ENCODE peak calls at places on chromosomes 1 and 21, in four cellular contexts. L is PC-9, W is HFF-Myc, N is esophagus squamous epithelium. X is an unnamed sample.
A peak's percentile ranks its signal among the peaks of the same experiment; 100 is the strongest.

GRCh38 chr1:192749349-192749748 is 59.5 kb upstream of the RGS2 start:
- DNase-seq in L (no peak), W (no peak), N (no peak), X (no peak)

GRCh38 chr1:222009105-222009730 is 267.3 kb upstream of the DUSP10 start:
- DNase-seq in L (no peak), W (no peak), N (no peak), X (peak; percentile 35)

GRCh38 chr1:101526813-101527212 is 290.0 kb downstream of the S1PR1 start:
- DNase-seq in L (no peak), W (no peak), N (no peak), X (no peak)

GRCh38 chr1:72891976-72892375 is 609.6 kb upstream of the NEGR1 start:
- DNase-seq in L (no peak), W (no peak), N (no peak), X (no peak)

GRCh38 chr1:235130766-235131270 is 2.2 kb upstream of the TOMM20 start:
- DNase-seq in L (no peak), W (no peak), N (no peak), X (no peak)

GRCh38 chr1:237394263-237394662 is 352.3 kb downstream of the RYR2 start:
- DNase-seq in L (no peak), W (no peak), N (no peak), X (no peak)

GRCh38 chr1:92184632-92185031 is 33.1 kb upstream of the C1orf146 start:
- DNase-seq in L (no peak), W (no peak), N (no peak), X (peak; percentile 83)

GRCh38 chr21:34965200-34966174 is 83.6 kb downstream of the RUNX1 start:
- DNase-seq in L (peak; percentile 64), W (no peak), N (no peak), X (peak; percentile 52)

GRCh38 chr1:57850572-57850971 is 426.7 kb upstream of the DAB1 start:
- DNase-seq in L (no peak), W (no peak), N (no peak), X (no peak)

GRCh38 chr1:59692591-59692990 is 122.2 kb upstream of the HOOK1 start:
- DNase-seq in L (no peak), W (peak; percentile 95), N (no peak), X (peak; percentile 88)

GRCh38 chr1:36438715-36439114 is 11.5 kb downstream of the OSCP1 start:
- DNase-seq in L (no peak), W (no peak), N (no peak), X (no peak)

GRCh38 chr1:97396463-97396862 is 524.4 kb downstream of the DPYD start:
- DNase-seq in L (no peak), W (no peak), N (no peak), X (peak; percentile 32)

GRCh38 chr1:119275145-119275929 is 93.2 kb upstream of the HAO2 start:
- DNase-seq in L (peak; percentile 59), W (peak; percentile 80), N (no peak), X (peak; percentile 68)

GRCh38 chr1:178267646-178268094 is 173.8 kb downstream of the RASAL2 start:
- DNase-seq in L (peak; percentile 90), W (no peak), N (no peak), X (peak; percentile 39)

GRCh38 chr1:43835141-43836021 is 98.2 kb upstream of the ARTN start:
- DNase-seq in L (peak; percentile 86), W (peak; percentile 84), N (no peak), X (peak; percentile 96)

GRCh38 chr1:179337343-179337742 is 28.4 kb upstream of the AXDND1 start:
- DNase-seq in L (no peak), W (no peak), N (no peak), X (no peak)

GRCh38 chr21:41361053-41361785 is 608 bp upstream of the MX2 start:
- DNase-seq in L (no peak), W (no peak), N (no peak), X (no peak)

GRCh38 chr1:59020151-59020997 is 236.5 kb upstream of the JUN start:
- DNase-seq in L (peak; percentile 49), W (no peak), N (no peak), X (peak; percentile 86)

GRCh38 chr1:40383488-40384412 is 10.2 kb downstream of the SMAP2 start:
- DNase-seq in L (no peak), W (no peak), N (no peak), X (peak; percentile 41)

GRCh38 chr1:211469938-211470529 is 21.9 kb downstream of the RD3 start:
- DNase-seq in L (no peak), W (peak; percentile 31), N (no peak), X (peak; percentile 72)

GRCh38 chr1:229709620-229710019 is 83.6 kb downstream of the URB2 start:
- DNase-seq in L (no peak), W (no peak), N (no peak), X (no peak)

GRCh38 chr1:3740038-3740437 is 12.2 kb upstream of the CCDC27 start:
- DNase-seq in L (no peak), W (no peak), N (no peak), X (no peak)

GRCh38 chr1:84709175-84709574 is 18.9 kb upstream of the SSX2IP start:
- DNase-seq in L (no peak), W (no peak), N (no peak), X (no peak)

GRCh38 chr1:9942399-9942938 is 722 bp downstream of the LZIC start:
- DNase-seq in L (peak; percentile 32), W (peak; percentile 33), N (no peak), X (peak; percentile 68)

GRCh38 chr1:218476385-218476784 is 131.2 kb downstream of the TGFB2 start:
- DNase-seq in L (peak; percentile 83), W (no peak), N (no peak), X (peak; percentile 86)

GRCh38 chr1:19009882-19010321 is 53.4 kb upstream of the IFFO2 start:
- DNase-seq in L (peak; percentile 93), W (peak; percentile 72), N (no peak), X (peak; percentile 81)

GRCh38 chr1:51666463-51666862 is 49.6 kb downstream of the OSBPL9 start:
- DNase-seq in L (no peak), W (no peak), N (no peak), X (peak; percentile 76)

GRCh38 chr1:67683306-67683705 is 1.7 kb upstream of the GADD45A start:
- DNase-seq in L (peak; percentile 77), W (no peak), N (no peak), X (peak; percentile 75)

GRCh38 chr1:71106658-71107322 is 26.0 kb upstream of the ZRANB2 start:
- DNase-seq in L (no peak), W (no peak), N (no peak), X (peak; percentile 7)

GRCh38 chr1:3630914-3631313 is 6.1 kb downstream of the TPRG1L start:
- DNase-seq in L (no peak), W (no peak), N (no peak), X (no peak)

GRCh38 chr1:151862604-151863003 is 9.1 kb upstream of the THEM5 start:
- DNase-seq in L (no peak), W (no peak), N (no peak), X (no peak)

GRCh38 chr1:3494321-3495308 is 40.1 kb downstream of the ARHGEF16 start:
- DNase-seq in L (no peak), W (no peak), N (no peak), X (no peak)

GRCh38 chr1:162193201-162193600 is 123.7 kb downstream of the NOS1AP start:
- DNase-seq in L (no peak), W (no peak), N (no peak), X (no peak)

GRCh38 chr1:24862775-24863483 is 67.1 kb downstream of the RUNX3 start:
- DNase-seq in L (no peak), W (no peak), N (no peak), X (no peak)

DNA sequence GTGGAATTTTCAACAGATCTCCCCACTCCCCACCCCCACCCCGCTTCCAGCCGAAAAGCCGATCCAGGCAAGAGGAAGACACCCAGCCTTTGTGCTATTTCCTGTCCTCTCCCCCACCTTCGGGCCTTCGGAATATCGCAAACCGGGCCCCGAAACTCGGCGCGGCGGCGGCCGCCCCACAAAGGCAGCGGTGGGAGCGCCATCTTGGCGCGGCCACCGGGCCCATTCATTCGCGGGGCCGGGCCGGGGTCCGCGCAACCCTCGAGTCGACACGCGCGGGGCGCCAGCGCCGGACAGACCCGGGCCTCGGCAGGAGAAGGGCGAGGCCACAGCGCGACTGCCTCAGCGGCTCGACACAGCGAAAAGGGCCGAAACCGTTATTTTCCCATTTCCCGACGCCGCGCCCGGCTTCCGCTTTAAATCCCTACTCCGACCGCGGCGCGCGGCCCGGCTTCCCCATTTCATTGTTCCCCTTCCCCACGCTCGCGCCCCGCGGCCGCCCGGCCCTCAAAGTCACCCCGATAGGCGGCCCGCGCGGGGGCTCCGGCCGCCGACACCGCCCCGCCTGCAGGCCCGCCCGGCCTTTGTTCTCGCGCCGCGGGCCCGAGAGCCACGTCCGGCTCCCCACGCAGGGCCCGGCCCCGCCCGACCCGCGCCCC is 911 bp downstream of the GNB1 start:
- DNase-seq in L (no peak), W (no peak), N (no peak), X (no peak)
- TF ChIP-seq CTCF in L (no peak), W (no peak), N (no peak), X (no peak)

GRCh38 chr21:45974073-45975016 is 7.2 kb upstream of the COL6A1 start:
- DNase-seq in L (no peak), W (peak; percentile 75), N (no peak), X (peak; percentile 89)
- H3K4me3 ChIP-seq in L (no peak overlapping the region), W (peak overlapping the region; percentile 44), N (peak overlapping the region; percentile 64), X (peak overlapping the region; percentile 29)

GRCh38 chr1:8790987-8791386 is 26.5 kb downstream of the RERE start:
- DNase-seq in L (no peak), W (no peak), N (no peak), X (no peak)

GRCh38 chr1:8796812-8797211 is 20.6 kb downstream of the RERE start:
- DNase-seq in L (no peak), W (no peak), N (no peak), X (no peak)

GRCh38 chr1:8797230-8797629 is 20.2 kb downstream of the RERE start:
- DNase-seq in L (no peak), W (no peak), N (no peak), X (no peak)

GRCh38 chr1:8791819-8792218 is 25.6 kb downstream of the RERE start:
- DNase-seq in L (no peak), W (no peak), N (no peak), X (no peak)

GRCh38 chr1:8794605-8795004 is 22.8 kb downstream of the RERE start:
- DNase-seq in L (no peak), W (no peak), N (no peak), X (no peak)
- TF ChIP-seq CTCF in L (no peak), W (no peak), N (no peak), X (no peak)

DNA sequence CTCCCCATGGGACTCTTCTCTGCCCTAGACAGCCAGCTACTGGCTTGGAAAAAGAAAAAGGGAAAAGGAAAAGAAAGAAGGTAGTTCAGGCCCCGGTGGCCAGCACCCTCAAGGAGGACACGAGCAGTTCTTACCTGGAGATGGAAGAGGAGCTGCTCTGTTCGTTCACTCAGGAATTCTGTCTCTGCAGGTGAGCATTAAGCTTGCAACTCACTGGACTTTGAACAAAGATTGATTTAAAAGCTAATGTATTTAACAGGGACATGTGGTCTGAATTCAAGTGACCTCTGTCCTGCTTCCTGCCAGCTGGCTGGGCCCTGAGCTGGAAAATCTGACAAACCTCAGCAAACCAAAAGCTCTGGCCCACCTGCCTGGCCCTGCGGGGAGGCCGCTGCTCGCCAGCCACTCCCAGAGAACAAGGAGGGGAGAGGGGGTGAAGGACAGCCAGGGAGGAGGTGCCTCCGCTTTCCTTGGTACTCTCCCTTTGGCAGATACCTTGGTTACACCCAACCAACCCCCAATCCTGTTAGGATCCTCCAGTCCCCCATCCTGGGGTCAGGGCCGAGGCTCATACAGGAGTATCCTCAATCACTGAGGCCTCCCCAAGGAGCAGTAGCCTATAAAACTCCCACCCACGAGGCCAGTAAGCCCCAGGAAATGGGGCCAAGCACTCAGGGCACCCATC is at the start of gene PDZK1:
- DNase-seq in L (peak; percentile 48), W (no peak), N (no peak), X (no peak)
- H3K4me3 ChIP-seq in L (no peak within 1 kb of the TSS), W (no peak within 1 kb of the TSS), N (no peak within 1 kb of the TSS), X (no peak within 1 kb of the TSS)

GRCh38 chr1:223189525-223189902 is 46.5 kb upstream of the TLR5 start:
- DNase-seq in L (no peak), W (no peak), N (no peak), X (no peak)
- TF ChIP-seq CTCF in L (no peak), W (no peak), N (no peak), X (no peak)